ENCODE peak calls at places on chromosomes 16 and 17, in seven cellular contexts. B is effector CD4-positive, alpha-beta T cell; K is posterior vena cava; Z is stimulated activated effector memory CD8-positive, alpha-beta T cell treated with anti-CD3 and anti-CD28 coated beads, Interleukin-12 subunit alpha, Interleukin-12 subunit beta, amount 100 ng/mL, for 72 hours; P is foreskin keratinocyte; O is stimulated activated CD4-positive, alpha-beta T cell treated with anti-CD3 and anti-CD28 coated beads, TNF-alpha, amount 100 ng/mL, for 24 hours; W is NCI-H2029. T is an unnamed sample.
A peak's percentile ranks its signal among the peaks of the same experiment; 100 is the strongest.

GRCh38 chr16:68420366-68420765 is 27.9 kb downstream of the SMPD3 start:
- DNase-seq in B (no peak), K (no peak), Z (no peak), P (no peak), O (no peak), W (no peak), T (no peak)

GRCh38 chr17:49616546-49617205 is 41.0 kb downstream of the NXPH3 start:
- DNase-seq in B (no peak), K (peak; percentile 94), Z (no peak), P (no peak), O (no peak), W (no peak), T (no peak)

GRCh38 chr17:77356690-77357201 is 216.0 kb downstream of the SEC14L1 start:
- DNase-seq in B (no peak), K (no peak), Z (no peak), P (no peak), O (no peak), W (no peak), T (no peak)

GRCh38 chr16:2177561-2177960 is 18.8 kb downstream of the CASKIN1 start:
- DNase-seq in B (no peak), K (no peak), Z (no peak), P (no peak), O (no peak), W (no peak), T (no peak)

GRCh38 chr16:66207139-66207863 is 159.2 kb upstream of the CDH5 start:
- DNase-seq in B (no peak), K (no peak), Z (no peak), P (no peak), O (no peak), W (peak; percentile 55), T (no peak)

GRCh38 chr16:88686439-88687253 is at the start of gene SNAI3:
- DNase-seq in B (peak; percentile 78), K (peak; percentile 93), Z (peak; percentile 85), P (no peak), O (peak; percentile 86), W (peak; percentile 47), T (peak; percentile 78)

GRCh38 chr16:35574011-35574410 is 2114.6 kb downstream of the TP53TG3F start:
- DNase-seq in B (no peak), K (no peak), Z (no peak), P (no peak), O (no peak), W (no peak), T (no peak)

GRCh38 chr16:84718-85452 is 6.9 kb downstream of the MPG start:
- DNase-seq in B (no peak), K (peak; percentile 93), Z (peak; percentile 56), P (no peak), O (peak; percentile 61), W (peak; percentile 90), T (no peak)

GRCh38 chr17:74690409-74690825 is 22.3 kb downstream of the CD300LF start:
- DNase-seq in B (no peak), K (no peak), Z (no peak), P (no peak), O (no peak), W (no peak), T (no peak)

GRCh38 chr17:4440690-4441686 is 7.2 kb downstream of the SPNS3 start:
- DNase-seq in B (no peak), K (no peak), Z (no peak), P (no peak), O (no peak), W (no peak), T (no peak)